ENCODE peak calls at places on chromosome 16, in four cellular contexts. L is GM23248, Y is DND-41, G is H1. C is an unnamed sample.

GRCh38 chr16:88764913-88765349 is 20.1 kb downstream of the PIEZO1 start:
- DNase-seq in L (peak; percentile 36), Y (no peak), G (no peak), C (peak; percentile 83)

GRCh38 chr16:22624759-22625533 is 114.3 kb downstream of the NPIPB5 start:
- DNase-seq in L (peak; percentile 6), Y (no peak), G (peak; percentile 37), C (no peak)

GRCh38 chr16:54067317-54068065 is 219.1 kb downstream of the IRX3 start:
- DNase-seq in L (no peak), Y (no peak), G (no peak), C (no peak)

GRCh38 chr16:23901178-23902131 is 65.7 kb downstream of the PRKCB start:
- DNase-seq in L (no peak), Y (peak; percentile 29), G (no peak), C (no peak)

GRCh38 chr16:22634913-22635312 is 124.2 kb downstream of the NPIPB5 start:
- DNase-seq in L (no peak), Y (no peak), G (peak; percentile 67), C (no peak)

GRCh38 chr16:71338193-71338592 is 20.3 kb upstream of the CALB2 start:
- DNase-seq in L (no peak), Y (no peak), G (no peak), C (no peak)

GRCh38 chr16:55489956-55490265 is 10.9 kb downstream of the MMP2 start:
- DNase-seq in L (no peak), Y (no peak), G (no peak), C (no peak)

GRCh38 chr16:28977703-28978641 is 3.4 kb downstream of the SPNS1 start:
- DNase-seq in L (no peak), Y (no peak), G (peak; percentile 64), C (peak; percentile 50)

GRCh38 chr16:74575805-74576643 is 30.9 kb downstream of the GLG1 start:
- DNase-seq in L (no peak), Y (no peak), G (no peak), C (no peak)

GRCh38 chr16:75455677-75456076 is 8.8 kb downstream of the TMEM170A start:
- DNase-seq in L (no peak), Y (no peak), G (no peak), C (no peak)

GRCh38 chr16:649646-650045 is 481 bp downstream of the WDR90 start:
- DNase-seq in L (peak; percentile 59), Y (peak; percentile 41), G (no peak), C (no peak)

GRCh38 chr16:26951950-26952349 is 114.8 kb upstream of the C16orf82 start:
- DNase-seq in L (peak; percentile 32), Y (no peak), G (no peak), C (peak; percentile 31)

GRCh38 chr16:67636713-67637112 is 8.2 kb upstream of the CARMIL2 start:
- DNase-seq in L (no peak), Y (no peak), G (no peak), C (no peak)

GRCh38 chr16:67637625-67638024 is 7.3 kb upstream of the CARMIL2 start:
- DNase-seq in L (no peak), Y (no peak), G (no peak), C (no peak)

GRCh38 chr16:67628216-67628615 is 16.7 kb upstream of the CARMIL2 start:
- DNase-seq in L (no peak), Y (no peak), G (no peak), C (no peak)

DNA sequence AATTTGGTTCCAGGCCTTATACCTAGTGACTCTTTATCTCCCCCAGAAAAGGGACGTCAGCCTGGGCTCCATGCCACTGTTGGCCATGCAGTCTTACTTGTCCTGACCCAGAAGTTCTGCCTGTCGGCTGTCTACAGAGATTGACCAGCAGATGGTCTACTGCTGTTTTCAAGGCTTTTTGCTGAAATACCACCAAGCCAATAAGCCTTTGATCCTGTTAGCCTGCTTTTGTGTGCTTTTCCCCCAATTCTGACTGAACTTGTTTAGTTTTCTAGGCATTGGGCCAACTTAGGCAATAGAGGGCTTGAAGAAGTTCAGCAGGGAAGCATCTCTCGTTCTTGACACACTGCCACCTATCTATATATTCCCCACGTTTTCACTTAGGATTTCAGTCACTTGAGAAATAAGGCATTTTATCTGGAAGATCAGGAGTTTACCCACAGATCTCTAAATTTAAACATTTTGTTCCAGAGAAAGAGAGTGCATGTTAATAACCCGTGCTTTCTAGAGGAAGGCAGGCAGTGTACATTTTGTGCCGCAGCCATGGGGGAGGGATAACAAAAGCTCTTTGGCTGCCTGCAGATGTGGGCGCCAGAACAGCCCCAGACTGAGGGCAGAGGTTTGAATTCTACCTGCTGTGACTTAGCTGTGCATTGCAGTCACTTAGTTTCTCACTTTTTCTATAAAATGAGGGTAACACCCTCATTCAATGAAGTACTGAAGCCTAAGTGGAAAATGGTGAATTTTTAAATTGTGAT is 12.3 kb upstream of the CARMIL2 start:
- DNase-seq in L (no peak), Y (no peak), G (no peak), C (peak; percentile 59)
- H3K36me3 ChIP-seq in L (peaks cover 9% of the 10 kb centered on the region), Y (peaks cover 94% of the 10 kb centered on the region), G (peaks cover 14% of the 10 kb centered on the region), C (no peaks in the 10 kb centered on the region)

DNA sequence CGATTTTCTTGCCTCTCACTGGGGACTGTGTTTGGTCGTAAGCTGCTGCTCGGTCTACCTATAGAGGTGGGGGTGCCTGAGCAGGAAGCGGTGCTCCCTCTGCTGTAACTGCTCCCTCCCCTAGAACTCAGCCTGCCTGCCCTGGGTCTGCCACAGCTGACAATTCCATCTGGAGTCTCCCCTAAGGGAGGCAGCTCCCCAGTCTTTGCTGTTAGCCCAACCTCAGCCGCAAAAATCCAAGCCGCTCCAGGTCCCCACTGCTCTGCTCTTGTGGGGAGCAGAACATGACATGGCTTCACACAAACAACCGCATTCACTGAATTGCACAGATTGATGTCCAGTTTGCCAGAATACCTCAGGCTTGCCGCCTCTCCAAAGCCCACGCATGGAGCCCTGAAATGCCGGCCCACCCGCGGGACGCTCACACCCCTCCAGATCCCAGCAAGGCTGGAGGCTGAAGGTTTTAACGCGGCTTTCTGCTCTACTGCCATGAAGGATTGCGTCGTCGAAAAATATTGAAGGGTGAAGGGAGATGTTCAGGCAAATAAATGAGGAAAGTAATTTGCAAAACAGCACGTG is 221.5 kb upstream of the FOXF1 start:
- DNase-seq in L (no peak), Y (no peak), G (peak; percentile 60), C (no peak)
- TF ChIP-seq EZH2 in L (peak; percentile 18), Y (no peak), G (peak; percentile 73), C (no peak)

DNA sequence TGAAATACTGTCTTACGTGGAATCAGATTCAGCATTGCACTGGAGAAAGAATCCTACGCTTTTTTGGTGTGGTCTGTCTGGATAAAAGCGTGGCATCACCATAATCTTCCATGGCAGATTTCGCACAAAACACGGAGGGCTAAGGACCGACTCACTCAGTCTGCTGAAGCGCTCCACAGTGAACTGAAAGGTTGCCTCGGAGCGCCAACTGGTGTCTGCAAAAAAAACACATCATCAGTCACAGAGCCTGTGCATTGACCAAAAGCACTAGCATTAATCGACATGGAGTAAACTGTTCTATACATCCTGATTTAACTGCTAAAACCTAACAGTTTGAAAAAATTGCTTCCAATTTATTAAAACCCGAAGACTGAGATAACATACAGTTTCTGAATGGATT is 40.5 kb downstream of the USP7 start:
- DNase-seq in L (no peak), Y (no peak), G (no peak), C (no peak)
- H3K36me3 ChIP-seq in L (peaks cover 18% of the 10 kb centered on the region), Y (peaks cover 95% of the 10 kb centered on the region), G (peaks cover 28% of the 10 kb centered on the region), C (peaks cover 6% of the 10 kb centered on the region)

GRCh38 chr16:4537376-4538066 is 1.1 kb downstream of the CDIP1 start:
- DNase-seq in L (peak; percentile 57), Y (no peak), G (peak; percentile 75), C (no peak)

GRCh38 chr16:4539716-4540284 is 1.2 kb upstream of the CDIP1 start:
- DNase-seq in L (no peak), Y (no peak), G (no peak), C (no peak)

GRCh38 chr16:4536391-4537106 is 2.0 kb downstream of the CDIP1 start:
- DNase-seq in L (no peak), Y (no peak), G (no peak), C (no peak)

GRCh38 chr16:4538067-4538385 is 547 bp downstream of the CDIP1 start:
- DNase-seq in L (peak; percentile 55), Y (no peak), G (no peak), C (no peak)

DNA sequence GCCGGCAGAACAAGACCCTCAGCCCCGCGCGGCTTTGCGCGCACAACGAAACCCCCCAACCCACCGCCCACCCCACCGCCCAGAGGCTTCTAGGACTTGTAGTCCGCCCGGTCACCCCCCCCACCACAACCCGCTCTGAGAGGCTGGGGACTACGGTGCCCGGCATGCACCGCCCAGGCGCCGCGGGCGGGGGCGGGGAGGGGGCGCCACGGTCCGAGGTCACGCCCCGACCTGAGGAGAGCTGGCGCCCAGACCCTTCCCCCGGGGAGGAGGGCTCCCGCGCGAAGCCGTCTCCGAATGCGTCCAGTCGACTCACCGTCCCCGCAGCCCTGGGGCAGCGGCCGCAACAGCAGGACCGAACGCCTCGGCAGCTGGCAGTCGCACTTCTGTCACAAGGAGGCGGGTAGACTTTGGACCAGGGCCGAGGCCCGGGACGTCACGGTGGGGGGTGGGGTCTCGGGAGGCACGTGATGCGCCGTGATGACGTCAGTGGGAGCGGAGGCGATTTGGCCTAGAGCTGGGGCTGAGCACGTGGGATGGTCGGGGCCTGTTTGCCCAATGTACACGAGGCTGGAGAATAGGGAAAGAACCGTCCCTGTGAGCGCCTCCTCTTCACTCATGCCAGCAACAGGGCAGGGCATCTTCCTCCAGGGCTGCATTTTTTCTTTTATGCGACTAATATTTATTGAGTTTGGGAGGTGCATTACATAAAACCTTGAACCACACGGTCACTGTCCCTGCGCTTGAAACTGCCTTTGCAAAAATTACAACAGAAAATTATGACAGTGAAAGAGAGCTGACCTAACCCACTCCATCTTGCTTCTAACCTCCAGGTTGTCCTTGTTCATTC is at the start of gene CDIP1:
- DNase-seq in L (peak; percentile 97), Y (no peak), G (peak; percentile 97), C (peak; percentile 97)
- TF ChIP-seq EZH2 in L (no peak), Y (no peak), G (no peak), C (no peak)

DNA sequence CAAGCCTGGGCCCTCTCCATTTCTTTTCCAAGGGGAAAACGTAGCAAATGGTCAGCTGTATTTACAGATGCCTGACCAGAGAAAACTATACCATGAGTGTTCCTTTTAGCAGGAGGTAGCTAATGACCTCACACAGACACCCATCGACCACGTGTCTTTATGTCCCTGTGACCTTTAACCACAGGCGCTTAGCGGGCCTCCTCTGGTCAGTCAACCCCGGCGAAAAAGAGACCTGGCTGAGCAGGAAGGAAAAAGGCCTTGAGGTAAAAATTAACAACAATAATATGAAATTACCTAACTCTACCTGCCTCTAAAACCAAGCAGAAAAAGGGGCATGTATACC is 9.1 kb downstream of the NUDT16L1 start:
- DNase-seq in L (no peak), Y (no peak), G (no peak), C (peak; percentile 37)
- H3K36me3 ChIP-seq in L (peaks cover 2% of the 10 kb centered on the region), Y (peaks cover 57% of the 10 kb centered on the region), G (peaks cover 12% of the 10 kb centered on the region), C (no peaks in the 10 kb centered on the region)

DNA sequence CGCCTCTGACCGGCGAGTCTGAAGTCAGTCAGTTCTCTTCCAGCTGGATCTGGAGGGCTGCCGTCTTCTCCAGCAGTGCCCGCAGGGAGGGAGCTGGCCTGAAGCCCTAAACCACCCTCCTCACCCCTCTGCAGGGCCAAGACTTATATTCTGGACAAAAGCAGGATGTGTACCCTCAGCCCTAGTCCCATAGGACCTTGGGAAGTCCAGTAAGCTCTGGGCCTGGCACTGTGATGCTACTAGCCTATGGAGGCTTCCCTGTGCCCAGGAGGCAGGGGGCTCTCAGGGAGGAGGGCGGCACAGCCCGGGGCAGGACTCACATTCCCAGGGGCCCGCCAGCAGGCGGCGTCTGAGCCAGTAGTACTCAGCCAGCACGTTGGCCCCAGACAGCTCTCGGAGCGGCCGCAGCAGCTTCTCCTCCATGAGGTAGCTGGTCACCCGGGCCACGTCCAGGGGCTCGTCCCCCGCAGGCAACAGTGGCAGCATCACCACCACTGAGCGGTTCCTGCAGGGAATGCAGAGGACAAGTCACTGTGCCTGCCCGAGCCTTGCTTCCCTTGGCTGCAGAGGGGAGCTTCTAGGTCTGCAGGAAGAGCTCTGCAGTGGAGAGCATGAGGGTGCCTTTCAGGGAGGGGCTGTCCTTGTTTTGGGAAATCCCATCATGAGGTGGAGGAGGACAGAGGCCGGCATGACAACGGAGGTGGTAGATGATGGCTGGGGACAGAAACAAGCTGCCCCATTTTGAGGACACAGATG is 41.7 kb downstream of the RMI2 start:
- DNase-seq in L (peak; percentile 81), Y (no peak), G (peak; percentile 92), C (peak; percentile 66)
- TF ChIP-seq EZH2 in L (no peak), Y (no peak), G (no peak), C (no peak)

C was measured in hepatocyte.